ENCODE peak calls at places on chromosomes 1 and 21, in seven cellular contexts. Y is WTC11; N is stimulated activated CD4-positive, alpha-beta T cell treated with anti-CD3 and anti-CD28 coated beads, Interleukin-2, amount 100 ng/mL, for 48 hours; O is substantia nigra; Z is AML-193; B is NCI-H524; E is AG04450. J is an unnamed sample.

GRCh38 chr1:51421961-51422360 is 91.6 kb upstream of the TTC39A start:
- DNase-seq in O (no peak), Z (peak), Y (no peak), N (no peak), E (peak), B (peak), J (no peak)

GRCh38 chr1:10048601-10049000 is 15.8 kb downstream of the UBE4B start:
- DNase-seq in Y (no peak), O (peak), N (no peak), E (no peak), B (no peak), Z (no peak), J (no peak)

GRCh38 chr1:159823401-159823800 is 3.3 kb upstream of the SLAMF8 start:
- DNase-seq in Z (no peak), B (peak), E (no peak), N (no peak), O (no peak), Y (no peak), J (no peak)

GRCh38 chr21:37047079-37047478 is 25.8 kb downstream of the PIGP start:
- DNase-seq in E (no peak), Y (no peak), O (no peak), N (no peak), Z (no peak), B (no peak), J (no peak)

GRCh38 chr1:193260056-193260750 is 73.8 kb upstream of the B3GALT2 start:
- DNase-seq in O (no peak), Y (no peak), N (no peak), Z (no peak), E (peak), B (no peak), J (no peak)

GRCh38 chr1:90200637-90201235 is 205.8 kb downstream of the ZNF326 start:
- DNase-seq in N (no peak), O (no peak), E (no peak), B (no peak), Z (no peak), Y (no peak), J (no peak)

GRCh38 chr21:9772348-9772672 is 749.1 kb upstream of the TPTE start:
- DNase-seq in E (no peak), B (no peak), Y (no peak), O (no peak), N (no peak), Z (no peak), J (no peak)

GRCh38 chr21:39633043-39633442 is 20.3 kb downstream of the B3GALT5 start:
- DNase-seq in B (no peak), E (no peak), N (no peak), Z (no peak), O (no peak), Y (no peak), J (no peak)

GRCh38 chr21:17461582-17461981 is 51.3 kb upstream of the CXADR start:
- DNase-seq in N (no peak), Z (no peak), B (no peak), E (no peak), O (no peak), Y (no peak), J (no peak)

GRCh38 chr1:202243006-202243405 is 49.4 kb downstream of the LGR6 start:
- DNase-seq in E (no peak), Z (no peak), N (no peak), O (no peak), B (no peak), Y (no peak), J (no peak)

GRCh38 chr1:171654705-171655214 is 2.3 kb upstream of the MYOC start:
- DNase-seq in Y (no peak), N (no peak), Z (no peak), B (no peak), O (no peak), E (no peak), J (no peak)

GRCh38 chr1:180571060-180571831 is 12.5 kb downstream of the OVAAL start:
- DNase-seq in Y (no peak), O (no peak), B (no peak), E (no peak), N (no peak), Z (no peak), J (no peak)

GRCh38 chr1:72186733-72187307 is 95.5 kb downstream of the NEGR1 start:
- DNase-seq in Z (peak), N (no peak), Y (no peak), O (no peak), E (no peak), B (no peak), J (no peak)

GRCh38 chr1:235649722-235650163 is at the start of gene GNG4:
- DNase-seq in B (peak), Y (peak), O (peak), Z (no peak), N (no peak), E (no peak), J (no peak)

GRCh38 chr21:45864436-45864835 is 117.1 kb upstream of the COL6A1 start:
- DNase-seq in Z (no peak), Y (no peak), N (no peak), E (no peak), O (no peak), B (no peak), J (no peak)

GRCh38 chr1:6424619-6425593 is at the start of gene ESPN:
- DNase-seq in O (peak), E (no peak), N (no peak), Z (no peak), B (no peak), Y (no peak), J (no peak)

GRCh38 chr1:95233321-95233736 is 681 bp upstream of the RWDD3 start:
- DNase-seq in N (no peak), E (no peak), Y (no peak), B (no peak), O (peak), Z (no peak), J (no peak)

GRCh38 chr1:188937965-188938551 is 1539.6 kb downstream of the BRINP3 start:
- DNase-seq in B (peak), E (no peak), O (no peak), N (no peak), Y (no peak), Z (no peak), J (no peak)

GRCh38 chr1:184954232-184954995 is 19.9 kb downstream of the NIBAN1 start:
- DNase-seq in E (no peak), B (no peak), Y (no peak), O (no peak), N (no peak), Z (peak), J (no peak)

GRCh38 chr1:59595774-59596173 is 219.0 kb upstream of the HOOK1 start:
- DNase-seq in N (no peak), Z (no peak), B (no peak), E (peak), O (no peak), Y (no peak), J (no peak)

GRCh38 chr1:209858561-209859103 is 30.9 kb downstream of the UTP25 start:
- DNase-seq in Z (no peak), E (no peak), N (no peak), Y (peak), B (no peak), O (no peak), J (no peak)

GRCh38 chr1:11229178-11229577 is 33.2 kb downstream of the MTOR start:
- DNase-seq in O (no peak), B (peak), Y (no peak), N (no peak), E (no peak), Z (no peak), J (no peak)

GRCh38 chr1:182301026-182301436 is 90.6 kb downstream of the GLUL start:
- DNase-seq in Y (no peak), Z (no peak), O (no peak), E (no peak), N (no peak), B (no peak), J (no peak)

GRCh38 chr1:64920936-64921589 is 45.3 kb downstream of the JAK1 start:
- DNase-seq in N (no peak), B (no peak), Z (no peak), E (no peak), Y (no peak), O (no peak), J (no peak)

GRCh38 chr1:232322162-232322734 is 307.7 kb downstream of the SIPA1L2 start:
- DNase-seq in Z (no peak), N (no peak), Y (no peak), E (no peak), O (no peak), B (no peak), J (no peak)

GRCh38 chr21:30695956-30696355 is 22.6 kb downstream of the KRTAP21-3 start:
- DNase-seq in E (no peak), B (no peak), O (no peak), Z (no peak), N (no peak), Y (no peak), J (no peak)

GRCh38 chr21:32977216-32977615 is 48.5 kb upstream of the OLIG2 start:
- DNase-seq in E (no peak), B (no peak), O (no peak), Z (no peak), Y (no peak), N (no peak), J (no peak)

GRCh38 chr1:89590341-89591080 is 42.4 kb upstream of the LRRC8C start:
- DNase-seq in B (no peak), Y (no peak), O (no peak), N (no peak), Z (no peak), E (no peak), J (no peak)

J was measured in effector CD8-positive, alpha-beta T cell.